ENCODE peak calls at places on chromosomes 7 and 10, in ten cellular contexts. N, K, W, D, C, Y, U, J, R and M are unnamed samples.

GRCh38 chr10:2800178-2800577 is 267.2 kb upstream of the PFKP start:
- DNase-seq in R (no peak), N (no peak), W (peak; percentile 43), D (no peak), C (no peak), Y (no peak), J (no peak), U (no peak), K (no peak), M (no peak)

GRCh38 chr7:99499356-99499712 is 747 bp downstream of the ZNF394 start:
- DNase-seq in J (no peak), C (no peak), Y (no peak), K (no peak), U (no peak), D (no peak), R (no peak), W (no peak), N (no peak), M (peak; percentile 35)

GRCh38 chr7:69597278-69598076 is 798 bp upstream of the AUTS2 start:
- DNase-seq in J (no peak), W (peak; percentile 22), U (peak; percentile 22), K (peak; percentile 68), D (no peak), R (peak; percentile 84), Y (no peak), C (no peak), N (no peak), M (no peak)

GRCh38 chr7:34091330-34091917 is 186.1 kb downstream of the BMPER start:
- DNase-seq in C (no peak), U (peak; percentile 31), N (peak; percentile 89), K (peak; percentile 74), D (no peak), Y (peak; percentile 66), R (no peak), W (peak; percentile 31), J (no peak), M (peak; percentile 68)

GRCh38 chr7:12557282-12557681 is 13.2 kb upstream of the SCIN start:
- DNase-seq in N (no peak), Y (peak; percentile 81), J (no peak), D (no peak), R (no peak), U (no peak), C (no peak), K (no peak), W (no peak), M (peak; percentile 57)

GRCh38 chr10:75103881-75104686 is 7.4 kb upstream of the SAMD8 start:
- DNase-seq in C (no peak), K (no peak), W (no peak), Y (no peak), U (no peak), D (no peak), R (no peak), N (no peak), J (no peak), M (no peak)

GRCh38 chr7:84848219-84848973 is 338.5 kb downstream of the SEMA3D start:
- DNase-seq in Y (no peak), K (peak; percentile 32), C (no peak), D (no peak), R (no peak), N (peak; percentile 15), W (no peak), J (no peak), U (no peak), M (no peak)

GRCh38 chr7:150931199-150931869 is 46.8 kb downstream of the KCNH2 start:
- DNase-seq in K (no peak), C (no peak), Y (no peak), D (no peak), N (no peak), U (no peak), J (peak; percentile 18), R (peak; percentile 66), W (no peak), M (no peak)

GRCh38 chr10:101643546-101643945 is 51.4 kb downstream of the FBXW4 start:
- DNase-seq in W (no peak), D (no peak), R (no peak), J (no peak), N (no peak), Y (no peak), U (no peak), K (no peak), C (no peak), M (no peak)

GRCh38 chr10:77865585-77866324 is 60.8 kb downstream of the DLG5 start:
- DNase-seq in K (no peak), J (no peak), D (no peak), U (peak; percentile 70), C (no peak), W (no peak), N (no peak), R (peak; percentile 79), Y (no peak), M (no peak)

GRCh38 chr7:46145412-46145811 is 224.3 kb upstream of the IGFBP3 start:
- DNase-seq in R (no peak), Y (peak; percentile 60), W (peak; percentile 58), N (peak; percentile 98), U (no peak), C (no peak), D (peak; percentile 99), J (no peak), K (peak; percentile 94), M (peak; percentile 100)

GRCh38 chr10:22655312-22655973 is 58.9 kb downstream of the PIP4K2A start:
- DNase-seq in U (no peak), C (no peak), J (no peak), N (peak; percentile 93), D (peak; percentile 34), R (no peak), W (no peak), Y (peak; percentile 36), K (no peak), M (no peak)

GRCh38 chr10:89299031-89299430 is 2.8 kb upstream of the IFIT2 start:
- DNase-seq in C (no peak), J (no peak), D (no peak), R (no peak), K (no peak), W (no peak), Y (no peak), N (no peak), U (no peak), M (no peak)

GRCh38 chr10:117442944-117443676 is 67.9 kb upstream of the PDZD8 start:
- DNase-seq in U (peak; percentile 85), D (peak; percentile 55), W (peak; percentile 78), R (no peak), K (peak; percentile 44), N (peak; percentile 81), Y (peak; percentile 80), C (peak; percentile 19), J (peak; percentile 21), M (peak; percentile 90)

GRCh38 chr10:2856598-2856997 is 210.8 kb upstream of the PFKP start:
- DNase-seq in N (no peak), Y (no peak), J (no peak), U (no peak), K (no peak), W (no peak), R (no peak), D (no peak), C (no peak), M (no peak)

GRCh38 chr7:44706788-44707557 is 41.7 kb upstream of the ZMIZ2 start:
- DNase-seq in N (no peak), K (no peak), D (no peak), Y (no peak), C (no peak), U (no peak), J (no peak), R (no peak), W (no peak), M (no peak)

GRCh38 chr7:66297579-66297978 is 92.4 kb downstream of the TPST1 start:
- DNase-seq in J (no peak), R (no peak), C (no peak), W (no peak), Y (no peak), K (no peak), N (no peak), D (no peak), U (no peak), M (no peak)

GRCh38 chr7:50782376-50783208 is at the start of gene GRB10:
- DNase-seq in K (peak; percentile 69), D (no peak), N (peak; percentile 39), J (no peak), U (no peak), Y (peak; percentile 70), R (peak; percentile 78), C (no peak), W (peak; percentile 37), M (peak; percentile 56)

GRCh38 chr10:47311193-47311899 is 10.9 kb upstream of the GDF2 start:
- DNase-seq in C (no peak), W (peak; percentile 59), N (peak; percentile 21), Y (peak; percentile 67), J (peak; percentile 16), U (peak; percentile 85), D (no peak), R (no peak), K (no peak), M (no peak)

GRCh38 chr7:26865094-26865388 is 651 bp upstream of the SKAP2 start:
- DNase-seq in W (no peak), C (no peak), R (no peak), K (no peak), J (no peak), N (no peak), D (no peak), Y (no peak), U (no peak), M (no peak)